ENCODE peak calls at places on chromosomes 12 and 14, in six cellular contexts. One of them, this sample, is unnamed.

GRCh38 chr12:101019667-101020066 is 190.4 kb downstream of the SLC5A8 start:
- DNase-seq in AML-193: no peak
- DNase-seq in CD8-positive, alpha-beta T cell: no peak
- DNase-seq in dorsolateral prefrontal cortex: no peak
- DNase-seq in DMS79: no peak
- DNase-seq in stimulated activated CD4-positive, alpha-beta T cell treated with anti-CD3 and anti-CD28 coated beads, Interleukin-15, amount 100 ng/mL, for 48 hours: no peak
- DNase-seq in this sample: no peak

GRCh38 chr14:102774391-102775153 is 2.7 kb upstream of the TRAF3 start:
- DNase-seq in AML-193: peak; percentile 71
- DNase-seq in stimulated activated CD4-positive, alpha-beta T cell treated with anti-CD3 and anti-CD28 coated beads, Interleukin-15, amount 100 ng/mL, for 48 hours: peak; percentile 49
- DNase-seq in CD8-positive, alpha-beta T cell: peak; percentile 67
- DNase-seq in dorsolateral prefrontal cortex: peak; percentile 68
- DNase-seq in DMS79: peak; percentile 51
- DNase-seq in this sample: peak; percentile 37

GRCh38 chr14:59297070-59297766 is 108.8 kb downstream of the DAAM1 start:
- DNase-seq in AML-193: no peak
- DNase-seq in dorsolateral prefrontal cortex: no peak
- DNase-seq in stimulated activated CD4-positive, alpha-beta T cell treated with anti-CD3 and anti-CD28 coated beads, Interleukin-15, amount 100 ng/mL, for 48 hours: no peak
- DNase-seq in DMS79: no peak
- DNase-seq in CD8-positive, alpha-beta T cell: no peak
- DNase-seq in this sample: no peak

GRCh38 chr12:113136128-113136989 is 798 bp upstream of the RASAL1 start:
- DNase-seq in CD8-positive, alpha-beta T cell: no peak
- DNase-seq in DMS79: no peak
- DNase-seq in AML-193: no peak
- DNase-seq in stimulated activated CD4-positive, alpha-beta T cell treated with anti-CD3 and anti-CD28 coated beads, Interleukin-15, amount 100 ng/mL, for 48 hours: peak; percentile 75
- DNase-seq in dorsolateral prefrontal cortex: peak; percentile 81
- DNase-seq in this sample: no peak

GRCh38 chr12:81450920-81451739 is 308.0 kb downstream of the PPFIA2 start:
- DNase-seq in DMS79: no peak
- DNase-seq in CD8-positive, alpha-beta T cell: no peak
- DNase-seq in stimulated activated CD4-positive, alpha-beta T cell treated with anti-CD3 and anti-CD28 coated beads, Interleukin-15, amount 100 ng/mL, for 48 hours: no peak
- DNase-seq in AML-193: peak; percentile 18
- DNase-seq in dorsolateral prefrontal cortex: no peak
- DNase-seq in this sample: peak; percentile 74

GRCh38 chr12:100927825-100928224 is 133.2 kb downstream of the ANO4 start:
- DNase-seq in dorsolateral prefrontal cortex: no peak
- DNase-seq in stimulated activated CD4-positive, alpha-beta T cell treated with anti-CD3 and anti-CD28 coated beads, Interleukin-15, amount 100 ng/mL, for 48 hours: no peak
- DNase-seq in CD8-positive, alpha-beta T cell: no peak
- DNase-seq in DMS79: no peak
- DNase-seq in AML-193: no peak
- DNase-seq in this sample: no peak

GRCh38 chr14:53062856-53063255 is 90.3 kb downstream of the DDHD1 start:
- DNase-seq in CD8-positive, alpha-beta T cell: no peak
- DNase-seq in stimulated activated CD4-positive, alpha-beta T cell treated with anti-CD3 and anti-CD28 coated beads, Interleukin-15, amount 100 ng/mL, for 48 hours: no peak
- DNase-seq in dorsolateral prefrontal cortex: no peak
- DNase-seq in DMS79: no peak
- DNase-seq in AML-193: no peak
- DNase-seq in this sample: no peak

GRCh38 chr12:8677362-8677761 is 14.7 kb upstream of the MFAP5 start:
- DNase-seq in DMS79: no peak
- DNase-seq in AML-193: no peak
- DNase-seq in dorsolateral prefrontal cortex: no peak
- DNase-seq in CD8-positive, alpha-beta T cell: no peak
- DNase-seq in stimulated activated CD4-positive, alpha-beta T cell treated with anti-CD3 and anti-CD28 coated beads, Interleukin-15, amount 100 ng/mL, for 48 hours: no peak
- DNase-seq in this sample: no peak

GRCh38 chr14:39175445-39176262 is 600 bp downstream of the PNN start:
- DNase-seq in stimulated activated CD4-positive, alpha-beta T cell treated with anti-CD3 and anti-CD28 coated beads, Interleukin-15, amount 100 ng/mL, for 48 hours: no peak
- DNase-seq in dorsolateral prefrontal cortex: no peak
- DNase-seq in CD8-positive, alpha-beta T cell: no peak
- DNase-seq in AML-193: no peak
- DNase-seq in DMS79: peak; percentile 29
- DNase-seq in this sample: peak; percentile 26

GRCh38 chr14:100651999-100652508 is 64.8 kb upstream of the BEGAIN start:
- DNase-seq in dorsolateral prefrontal cortex: no peak
- DNase-seq in CD8-positive, alpha-beta T cell: no peak
- DNase-seq in DMS79: no peak
- DNase-seq in stimulated activated CD4-positive, alpha-beta T cell treated with anti-CD3 and anti-CD28 coated beads, Interleukin-15, amount 100 ng/mL, for 48 hours: no peak
- DNase-seq in AML-193: no peak
- DNase-seq in this sample: no peak

GRCh38 chr14:56210570-56210969 is 92.4 kb downstream of the PELI2 start:
- DNase-seq in DMS79: no peak
- DNase-seq in CD8-positive, alpha-beta T cell: no peak
- DNase-seq in AML-193: no peak
- DNase-seq in dorsolateral prefrontal cortex: no peak
- DNase-seq in stimulated activated CD4-positive, alpha-beta T cell treated with anti-CD3 and anti-CD28 coated beads, Interleukin-15, amount 100 ng/mL, for 48 hours: no peak
- DNase-seq in this sample: no peak

GRCh38 chr14:104085889-104086201 is 345 bp downstream of the ASPG start:
- DNase-seq in stimulated activated CD4-positive, alpha-beta T cell treated with anti-CD3 and anti-CD28 coated beads, Interleukin-15, amount 100 ng/mL, for 48 hours: no peak
- DNase-seq in DMS79: no peak
- DNase-seq in CD8-positive, alpha-beta T cell: no peak
- DNase-seq in dorsolateral prefrontal cortex: no peak
- DNase-seq in AML-193: no peak
- DNase-seq in this sample: no peak